ENCODE peak calls at places on chromosomes 2 and 18, in seven cellular contexts. S is neural progenitor cell, W is fibroblast of pulmonary artery, U is upper lobe of right lung, O is mesothelial cell of epicardium, V is coronary artery, Q is AG10803. J is an unnamed sample.
A peak's percentile ranks its signal among the peaks of the same experiment; 100 is the strongest.

GRCh38 chr18:58847383-58848071 is 17.1 kb upstream of the ZNF532 start:
- DNase-seq in O (no peak), V (no peak), W (no peak), U (no peak), S (peak; percentile 91), Q (no peak), J (no peak)

GRCh38 chr2:219497495-219498279 is 1.0 kb upstream of the GMPPA start:
- DNase-seq in S (peak; percentile 76), U (peak; percentile 96), V (peak; percentile 97), O (no peak), Q (peak; percentile 84), W (peak; percentile 82), J (peak; percentile 85)

GRCh38 chr2:224876522-224876921 is 160.4 kb upstream of the CCDC195 start:
- DNase-seq in U (no peak), W (no peak), S (no peak), Q (no peak), O (no peak), V (no peak), J (no peak)

GRCh38 chr2:77487074-77487803 is 34.9 kb downstream of the LRRTM4 start:
- DNase-seq in S (no peak), V (no peak), O (no peak), Q (no peak), W (no peak), U (no peak), J (no peak)

GRCh38 chr2:154698789-154699559 is 479 bp downstream of the KCNJ3 start:
- DNase-seq in U (no peak), W (no peak), V (no peak), Q (no peak), O (no peak), S (no peak), J (no peak)

GRCh38 chr18:61893304-61893970 is 630 bp upstream of the RNF152 start:
- DNase-seq in V (peak; percentile 75), O (peak; percentile 55), S (peak; percentile 81), U (peak; percentile 74), Q (peak; percentile 42), W (peak; percentile 52), J (peak; percentile 29)

GRCh38 chr2:217521820-217522219 is 481.0 kb downstream of the TNS1 start:
- DNase-seq in Q (peak; percentile 63), V (no peak), W (peak; percentile 10), O (no peak), U (no peak), S (no peak), J (no peak)

GRCh38 chr18:48832961-48833700 is 117.6 kb downstream of the SMAD7 start:
- DNase-seq in O (no peak), S (peak; percentile 52), Q (peak; percentile 83), W (peak; percentile 76), V (peak; percentile 78), U (peak; percentile 78), J (peak; percentile 72)

GRCh38 chr2:14401838-14402237 is 230.7 kb upstream of the LRATD1 start:
- DNase-seq in U (no peak), W (no peak), O (no peak), Q (no peak), V (no peak), S (peak; percentile 35), J (no peak)

GRCh38 chr2:199410130-199410529 is 47.6 kb downstream of the SATB2 start:
- DNase-seq in V (no peak), S (no peak), Q (peak; percentile 40), U (no peak), W (no peak), O (no peak), J (peak; percentile 28)

GRCh38 chr2:45441571-45441970 is 169.5 kb downstream of the SRBD1 start:
- DNase-seq in O (no peak), S (no peak), W (no peak), U (no peak), Q (no peak), V (no peak), J (no peak)

GRCh38 chr2:11987151-11987550 is 240.7 kb downstream of the LPIN1 start:
- DNase-seq in S (no peak), W (no peak), O (no peak), U (no peak), V (no peak), Q (no peak), J (no peak)

GRCh38 chr18:36153203-36153602 is 23.5 kb downstream of the ELP2 start:
- DNase-seq in O (no peak), S (no peak), W (peak; percentile 64), V (no peak), Q (peak; percentile 96), U (no peak), J (peak; percentile 86)

DNA sequence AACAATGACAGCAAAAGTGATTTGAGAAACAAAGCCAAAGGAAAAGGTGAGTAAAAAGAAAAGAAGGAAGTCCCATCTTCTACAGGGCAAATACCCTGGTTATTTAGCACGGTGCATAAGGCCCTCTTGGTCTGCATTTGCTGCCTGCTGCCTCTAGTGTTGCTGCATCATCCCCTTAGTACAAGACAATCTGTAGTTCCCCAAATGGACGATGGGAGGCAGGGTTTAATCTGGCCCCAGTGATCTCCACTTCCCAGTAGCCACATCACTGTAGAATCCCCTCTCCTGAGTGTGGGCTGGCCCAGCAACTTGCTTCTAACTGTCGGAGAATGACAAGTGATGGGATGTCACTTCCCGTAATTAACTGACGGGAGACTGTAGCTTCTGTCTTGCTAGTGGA is 85.1 kb downstream of the CTAGE1 start:
- DNase-seq in O (no peak), V (no peak), S (peak; percentile 54), Q (no peak), U (no peak), W (no peak), J (no peak)
- TF ChIP-seq CTCF in O (no peak), V (no peak), S (peak; percentile 53), Q (no peak), U (no peak), W (peak; percentile 11), J (peak; percentile 53)

DNA sequence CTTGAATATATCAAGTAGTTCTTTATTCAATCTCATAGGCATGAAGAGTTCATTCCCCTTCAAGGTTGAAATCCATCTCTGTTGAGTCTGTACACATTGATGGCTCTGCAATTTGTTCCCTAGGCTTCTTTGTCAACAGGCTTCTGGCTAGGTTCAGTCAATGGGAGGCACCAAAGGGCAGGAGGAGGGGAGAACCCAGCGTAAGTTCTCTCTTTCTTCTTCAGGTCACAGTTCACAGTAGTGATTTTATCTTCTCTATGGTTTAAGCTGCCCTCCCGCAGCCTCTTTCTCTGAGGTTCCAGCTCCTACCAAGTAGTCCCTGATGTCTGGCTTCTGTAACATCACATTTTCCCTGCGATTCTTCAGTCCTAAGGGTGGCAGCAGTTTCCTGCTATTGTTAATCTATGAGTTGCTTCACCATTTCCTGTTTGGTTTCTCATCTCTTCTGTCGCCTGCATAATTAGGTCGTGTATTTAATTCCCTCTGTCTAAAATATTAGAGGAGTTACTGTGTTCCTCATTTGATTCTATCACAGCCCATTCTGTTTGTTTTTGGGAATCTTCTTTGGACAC is 107.4 kb downstream of the CPO start:
- DNase-seq in O (no peak), W (peak; percentile 68), U (no peak), Q (peak; percentile 60), V (no peak), S (no peak), J (no peak)
- TF ChIP-seq CTCF in O (no peak), W (peak; percentile 24), U (peak; percentile 28), Q (peak; percentile 27), V (no peak), S (no peak), J (no peak)

GRCh38 chr2:27628767-27629709 is at the start of the genes CCDC121 and GPN1:
- DNase-seq in U (peak; percentile 92), S (peak; percentile 91), W (peak; percentile 91), Q (peak; percentile 90), O (peak; percentile 53), V (peak; percentile 91), J (peak; percentile 95)
- TF ChIP-seq CTCF in U (no peak), S (no peak), W (no peak), Q (no peak), O (no peak), V (no peak), J (no peak)

GRCh38 chr2:152054593-152054992 is 44.3 kb downstream of the CACNB4 start:
- DNase-seq in V (no peak), Q (peak; percentile 93), W (peak; percentile 63), O (no peak), U (no peak), S (no peak), J (peak; percentile 86)
- TF ChIP-seq CTCF in V (no peak), Q (peak; percentile 52), W (no peak), O (no peak), U (no peak), S (no peak), J (peak; percentile 65)

DNA sequence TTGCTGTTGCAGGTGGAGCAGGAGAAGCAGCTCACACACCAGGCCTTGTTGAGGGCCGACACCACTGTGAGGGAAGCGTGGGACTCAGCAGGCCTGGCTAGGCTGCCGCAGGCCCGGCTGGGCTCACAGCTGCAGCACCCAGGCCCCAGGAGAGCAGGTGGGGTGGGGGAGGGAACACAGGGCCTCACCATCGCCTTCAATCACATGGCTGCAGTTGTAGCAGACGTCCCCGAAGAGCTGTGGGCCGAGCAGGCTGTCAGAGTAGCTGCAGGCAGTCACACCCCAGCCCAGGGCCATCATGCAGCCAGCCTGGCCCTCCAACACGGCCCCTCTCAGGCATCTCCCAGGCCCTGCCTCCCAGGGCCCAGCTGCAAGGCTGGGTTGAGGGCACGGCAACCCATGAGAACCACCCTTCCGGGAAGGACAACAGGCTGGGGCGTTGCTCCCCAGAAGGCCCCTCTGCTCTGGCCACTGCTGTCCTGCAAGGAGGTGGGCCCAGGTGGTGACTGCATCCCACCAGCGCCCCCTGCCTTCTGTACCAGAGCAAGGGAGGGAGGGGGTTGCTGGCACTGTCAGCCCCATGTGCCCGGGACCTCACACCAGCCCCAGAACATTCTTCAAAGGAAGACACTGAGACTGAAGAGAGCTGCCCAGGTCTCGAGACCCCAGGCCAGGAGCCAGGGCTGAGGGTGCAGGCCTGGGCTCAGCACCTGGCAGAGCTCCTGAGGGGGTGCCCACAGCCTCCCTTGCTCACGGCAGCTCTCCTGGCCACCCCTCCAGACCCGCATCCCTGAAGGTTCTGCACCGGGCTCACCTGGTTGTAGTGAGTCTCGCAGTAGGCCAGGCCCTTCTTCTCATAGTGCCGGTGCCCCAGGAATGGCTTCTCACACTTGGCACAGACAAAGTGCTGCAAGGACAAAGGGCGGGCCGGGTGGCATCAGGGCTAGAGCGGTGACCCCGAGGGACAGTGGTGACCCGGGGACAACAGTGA is 5.6 kb upstream of the GPR17 start:
- DNase-seq in V (no peak), Q (no peak), W (no peak), U (no peak), S (peak; percentile 56), O (no peak), J (no peak)
- TF ChIP-seq CTCF in V (no peak), Q (peak; percentile 18), W (no peak), U (peak; percentile 7), S (peak; percentile 54), O (no peak), J (peak; percentile 71)

DNA sequence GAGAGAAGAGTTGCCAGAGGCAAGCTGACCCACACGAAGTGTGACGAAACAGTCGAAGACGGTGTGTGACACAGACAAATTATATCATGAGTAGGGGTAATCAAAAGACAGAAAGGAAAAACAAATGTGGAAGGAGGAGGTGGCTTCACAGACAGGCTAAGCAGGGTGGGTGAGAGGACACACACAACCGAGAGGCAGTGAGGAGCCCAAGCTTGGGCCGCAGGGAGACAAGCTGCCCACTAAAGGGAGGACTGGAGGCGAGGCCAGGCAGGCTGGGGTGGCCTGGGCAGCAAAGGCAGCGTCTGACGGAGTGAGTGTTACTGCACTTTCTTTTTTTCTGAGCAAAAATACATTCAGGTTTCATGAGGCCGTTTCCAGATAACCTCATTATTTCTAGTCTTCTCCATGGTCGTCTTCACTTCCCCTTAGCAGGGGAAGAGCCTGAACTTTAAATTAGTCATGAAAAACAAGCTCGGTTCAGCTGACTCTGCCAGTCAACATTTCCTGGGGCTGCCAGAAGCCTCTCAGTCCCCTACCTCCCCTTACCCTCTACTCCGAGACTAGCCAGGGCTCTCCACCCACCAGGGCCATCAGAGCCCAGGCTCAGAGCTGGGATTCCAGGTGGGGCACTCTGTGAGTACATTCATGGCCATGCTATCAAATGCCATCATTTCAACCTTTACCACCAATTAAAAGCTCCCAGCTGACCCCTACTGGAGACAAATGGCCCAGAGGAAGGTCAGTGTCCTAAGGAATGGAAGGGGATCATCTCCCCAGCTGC is 13.8 kb upstream of the ZFP36L2 start:
- DNase-seq in O (no peak), V (no peak), U (no peak), Q (no peak), S (no peak), W (no peak), J (no peak)
- TF ChIP-seq CTCF in O (no peak), V (no peak), U (no peak), Q (no peak), S (peak; percentile 32), W (no peak), J (peak; percentile 47)